ENCODE peak calls at places on chromosomes 5 and 9, in four cellular contexts. F is H7, Q is AG10803, O is vagina. S is an unnamed sample.
A peak's percentile ranks its signal among the peaks of the same experiment; 100 is the strongest.

GRCh38 chr5:139636975-139637408 is 11.2 kb upstream of the CXXC5 start:
- DNase-seq in O (no peak), F (no peak), Q (peak; percentile 51), S (no peak)

GRCh38 chr5:132190161-132190817 is 37.4 kb downstream of the P4HA2 start:
- DNase-seq in O (peak; percentile 34), F (peak; percentile 85), Q (peak; percentile 76), S (no peak)

GRCh38 chr5:167653645-167654106 is 637.8 kb upstream of the WWC1 start:
- DNase-seq in F (no peak), O (no peak), Q (peak; percentile 77), S (no peak)

GRCh38 chr5:168591302-168592013 is 12.3 kb upstream of the PANK3 start:
- DNase-seq in F (no peak), Q (no peak), O (no peak), S (no peak)

GRCh38 chr5:42982107-42982622 is 58.0 kb downstream of the ANXA2R start:
- DNase-seq in O (no peak), Q (no peak), F (no peak), S (no peak)

GRCh38 chr5:88503065-88503394 is 234.4 kb upstream of the TMEM161B start:
- DNase-seq in O (no peak), F (no peak), Q (no peak), S (no peak)

GRCh38 chr9:123998970-123999621 is 12.5 kb upstream of the LHX2 start:
- DNase-seq in Q (no peak), F (peak; percentile 79), O (no peak), S (no peak)

GRCh38 chr5:124737651-124738050 is 8.8 kb downstream of the ZNF608 start:
- DNase-seq in F (peak; percentile 28), Q (no peak), O (no peak), S (no peak)

GRCh38 chr9:101737705-101738565 is 512 bp downstream of the GRIN3A start:
- DNase-seq in O (no peak), F (peak; percentile 79), Q (no peak), S (peak; percentile 64)

GRCh38 chr5:72178910-72179815 is 71.9 kb downstream of the MAP1B start:
- DNase-seq in F (peak; percentile 40), O (no peak), Q (peak; percentile 94), S (no peak)
- H3K4me3 ChIP-seq in F (no peak overlapping the region), O (peak overlapping the region; percentile 33), Q (peak overlapping the region; percentile 54), S (no peak overlapping the region)

DNA sequence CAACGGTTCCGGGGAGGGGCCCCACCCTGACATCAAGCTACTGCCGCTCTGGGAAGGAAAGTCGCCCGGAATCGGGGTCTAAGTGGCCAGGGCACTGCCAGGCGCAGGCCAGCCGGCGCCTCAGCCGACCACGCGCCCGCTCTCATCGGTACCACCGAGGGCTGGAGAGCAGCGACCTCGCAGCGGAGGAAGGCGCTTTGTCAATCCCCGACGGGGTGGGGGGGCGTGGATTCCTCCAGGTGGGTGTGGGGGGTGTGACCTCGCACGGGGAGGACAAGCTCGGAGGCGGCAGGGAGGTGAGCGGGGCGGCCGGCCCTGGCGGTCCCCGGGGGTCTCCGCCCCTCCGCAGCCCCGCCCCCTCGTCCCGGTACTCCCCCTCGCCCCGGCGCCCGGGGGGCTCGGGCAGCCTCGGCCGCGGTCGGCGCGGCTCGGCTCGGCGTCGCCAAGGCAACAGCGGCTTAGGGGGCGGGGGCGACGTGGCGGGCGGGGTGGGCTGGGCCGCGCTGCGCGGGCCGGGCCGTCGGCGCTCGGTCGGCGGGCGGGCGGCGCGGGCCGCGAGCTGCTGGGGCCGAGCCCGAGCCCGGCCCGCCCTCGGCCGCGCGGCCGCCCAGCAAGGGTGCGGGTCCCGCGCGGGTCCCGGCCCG is 47.3 kb downstream of the DAB2IP start:
- DNase-seq in Q (peak; percentile 21), O (no peak), F (peak; percentile 99), S (no peak)
- H3K4me3 ChIP-seq in Q (peak overlapping the region; percentile 69), O (peak overlapping the region; percentile 56), F (peak overlapping the region; percentile 61), S (no peak overlapping the region)

GRCh38 chr9:109781541-109782197 is 1.7 kb downstream of the PALM2AKAP2 start:
- DNase-seq in O (no peak), Q (peak; percentile 42), F (no peak), S (no peak)
- H3K4me3 ChIP-seq in O (no peak overlapping the region), Q (peak overlapping the region; percentile 84), F (no peak overlapping the region), S (peak overlapping the region; percentile 81)

GRCh38 chr9:76034049-76034448 is 143.6 kb downstream of the PCSK5 start:
- DNase-seq in F (no peak), Q (no peak), O (no peak), S (no peak)

GRCh38 chr9:76036762-76037161 is 146.3 kb downstream of the PCSK5 start:
- DNase-seq in F (no peak), O (no peak), Q (no peak), S (no peak)

GRCh38 chr9:76027426-76027825 is 137.0 kb downstream of the PCSK5 start:
- DNase-seq in O (no peak), F (no peak), Q (no peak), S (no peak)

GRCh38 chr9:76032652-76033373 is 142.3 kb downstream of the PCSK5 start:
- DNase-seq in O (no peak), Q (no peak), F (no peak), S (no peak)
- H3K4me3 ChIP-seq in O (no peak overlapping the region), Q (no peak overlapping the region), F (no peak overlapping the region), S (no peak overlapping the region)

GRCh38 chr5:179819296-179820126 is 1.2 kb upstream of the SQSTM1 start:
- DNase-seq in F (peak; percentile 90), Q (peak; percentile 64), O (no peak), S (peak; percentile 85)
- H3K4me3 ChIP-seq in F (peak overlapping the region; percentile 34), Q (peak overlapping the region; percentile 29), O (peak overlapping the region; percentile 85), S (peak overlapping the region; percentile 100)

GRCh38 chr9:84851935-84852585 is 182.5 kb downstream of the NTRK2 start:
- DNase-seq in O (no peak), F (peak; percentile 8), Q (peak; percentile 97), S (no peak)
- H3K4me3 ChIP-seq in O (no peak overlapping the region), F (no peak overlapping the region), Q (no peak overlapping the region), S (no peak overlapping the region)

GRCh38 chr9:114613087-114613486 is 2.0 kb downstream of the TMEM268 start:
- DNase-seq in O (no peak), F (no peak), Q (no peak), S (no peak)
- H3K4me3 ChIP-seq in O (no peak overlapping the region), F (no peak overlapping the region), Q (no peak overlapping the region), S (no peak overlapping the region)

DNA sequence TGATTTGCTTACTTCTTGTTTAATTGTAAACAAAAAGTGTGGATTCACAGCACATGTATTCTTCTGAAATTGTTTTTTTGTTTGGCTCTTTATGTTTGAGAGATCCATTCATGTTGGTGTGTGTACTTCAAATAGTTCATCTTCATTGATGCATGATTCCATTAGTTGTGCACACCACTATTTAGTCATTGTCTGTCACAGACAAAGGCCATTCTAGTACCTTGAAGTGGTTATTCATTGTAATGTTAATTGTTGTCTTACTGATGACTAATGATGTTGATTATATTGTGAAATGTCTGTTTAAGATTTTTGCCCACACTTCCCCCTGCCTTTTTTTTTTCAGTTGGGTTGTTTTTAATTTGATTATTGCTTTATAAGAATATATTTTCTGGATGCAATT is 391.3 kb downstream of the DIRAS2 start:
- DNase-seq in O (no peak), Q (no peak), F (no peak), S (no peak)
- H3K4me3 ChIP-seq in O (no peak overlapping the region), Q (no peak overlapping the region), F (no peak overlapping the region), S (no peak overlapping the region)

GRCh38 chr9:127874301-127875216 is 2.9 kb downstream of the AK1 start:
- DNase-seq in F (no peak), O (no peak), Q (no peak), S (no peak)

GRCh38 chr9:127877566-127877998 is at the start of gene AK1:
- DNase-seq in O (no peak), F (peak; percentile 94), Q (peak; percentile 56), S (peak; percentile 87)

GRCh38 chr9:127875306-127875966 is 2.0 kb downstream of the AK1 start:
- DNase-seq in F (no peak), Q (peak; percentile 58), O (no peak), S (no peak)

GRCh38 chr9:127876764-127877562 is 512 bp downstream of the AK1 start:
- DNase-seq in Q (peak; percentile 14), F (peak; percentile 74), O (no peak), S (peak; percentile 76)

GRCh38 chr9:127876026-127876763 is 1.3 kb downstream of the AK1 start:
- DNase-seq in O (no peak), F (no peak), Q (no peak), S (peak; percentile 51)
- H3K4me3 ChIP-seq in O (peak overlapping the region; percentile 74), F (no peak overlapping the region), Q (peak overlapping the region; percentile 74), S (no peak overlapping the region)

S was measured in right lobe of liver.